ENCODE peak calls at places on chromosomes 1 and 21, in six cellular contexts. A, W, Y, T, O and I are unnamed samples.
A peak's percentile ranks its signal among the peaks of the same experiment; 100 is the strongest.

GRCh38 chr1:58927026-58927721 is 143.3 kb upstream of the JUN start:
- DNase-seq in A (no peak), W (no peak), Y (no peak), T (no peak), O (no peak), I (no peak)

GRCh38 chr1:57857809-57858208 is 433.9 kb upstream of the DAB1 start:
- DNase-seq in A (peak; percentile 4), W (no peak), Y (no peak), T (no peak), O (no peak), I (no peak)

GRCh38 chr1:112674986-112675727 is 698 bp downstream of the MOV10 start:
- DNase-seq in A (peak; percentile 16), W (peak; percentile 44), Y (peak; percentile 58), T (no peak), O (no peak), I (peak; percentile 65)

GRCh38 chr1:175192111-175192629 is 406 bp downstream of the KIAA0040 start:
- DNase-seq in A (no peak), W (peak; percentile 29), Y (no peak), T (peak; percentile 11), O (no peak), I (peak; percentile 11)

GRCh38 chr1:63969461-63969893 is 195.7 kb downstream of the ROR1 start:
- DNase-seq in A (peak; percentile 41), W (no peak), Y (no peak), T (no peak), O (no peak), I (no peak)

GRCh38 chr1:223011230-223011856 is 131.7 kb downstream of the TLR5 start:
- DNase-seq in A (no peak), W (no peak), Y (no peak), T (no peak), O (no peak), I (no peak)

GRCh38 chr21:10521091-10521598 is at the start of gene TPTE:
- DNase-seq in A (no peak), W (no peak), Y (no peak), T (no peak), O (no peak), I (no peak)

GRCh38 chr21:41927727-41928409 is 25.9 kb downstream of the C2CD2 start:
- DNase-seq in A (no peak), W (no peak), Y (no peak), T (no peak), O (no peak), I (peak; percentile 76)

GRCh38 chr1:147545133-147545532 is 3.8 kb downstream of the BCL9 start:
- DNase-seq in A (peak; percentile 76), W (peak; percentile 65), Y (no peak), T (no peak), O (peak; percentile 24), I (peak; percentile 54)

GRCh38 chr1:208219659-208220282 is 24.4 kb downstream of the PLXNA2 start:
- DNase-seq in A (peak; percentile 87), W (no peak), Y (no peak), T (no peak), O (peak; percentile 60), I (peak; percentile 86)

GRCh38 chr1:31739281-31739853 is 24.8 kb downstream of the ADGRB2 start:
- DNase-seq in A (no peak), W (no peak), Y (no peak), T (no peak), O (no peak), I (peak; percentile 68)

GRCh38 chr1:153866045-153866850 is 56.5 kb downstream of the GATAD2B start:
- DNase-seq in A (peak; percentile 72), W (no peak), Y (no peak), T (no peak), O (peak; percentile 10), I (no peak)

GRCh38 chr1:201327687-201328240 is 44.5 kb downstream of the PKP1 start:
- DNase-seq in A (no peak), W (no peak), Y (no peak), T (no peak), O (no peak), I (no peak)

GRCh38 chr21:44726803-44727202 is 15.4 kb upstream of the TSPEAR start:
- DNase-seq in A (no peak), W (no peak), Y (no peak), T (no peak), O (no peak), I (no peak)

GRCh38 chr1:55623339-55623738 is 408.2 kb upstream of the USP24 start:
- DNase-seq in A (no peak), W (no peak), Y (no peak), T (no peak), O (no peak), I (no peak)

GRCh38 chr1:231856894-231857293 is 230.3 kb downstream of the DISC1 start:
- DNase-seq in A (no peak), W (no peak), Y (no peak), T (no peak), O (no peak), I (no peak)

GRCh38 chr1:2547210-2548067 is 8.7 kb upstream of the TNFRSF14 start:
- DNase-seq in A (no peak), W (peak; percentile 55), Y (no peak), T (no peak), O (no peak), I (peak; percentile 59)

GRCh38 chr1:15005116-15005515 is 148.4 kb upstream of the TMEM51 start:
- DNase-seq in A (no peak), W (no peak), Y (no peak), T (peak; percentile 33), O (no peak), I (no peak)

GRCh38 chr1:185719021-185719420 is 15.2 kb upstream of the HMCN1 start:
- DNase-seq in A (peak; percentile 85), W (no peak), Y (no peak), T (no peak), O (peak; percentile 93), I (no peak)

GRCh38 chr1:170790175-170790574 is 126.2 kb downstream of the PRRX1 start:
- DNase-seq in A (no peak), W (no peak), Y (no peak), T (no peak), O (no peak), I (no peak)

GRCh38 chr1:94416901-94417701 is 1.1 kb upstream of the ABCD3 start:
- DNase-seq in A (peak; percentile 91), W (no peak), Y (no peak), T (peak; percentile 28), O (peak; percentile 68), I (peak; percentile 40)

GRCh38 chr1:3573499-3573898 is 37.8 kb downstream of the MEGF6 start:
- DNase-seq in A (no peak), W (no peak), Y (no peak), T (no peak), O (no peak), I (no peak)

GRCh38 chr1:175865041-175865766 is 121.8 kb upstream of the TNR start:
- DNase-seq in A (no peak), W (no peak), Y (no peak), T (peak; percentile 64), O (no peak), I (no peak)

GRCh38 chr21:28893687-28894086 is 99.0 kb downstream of the LTN1 start:
- DNase-seq in A (no peak), W (no peak), Y (no peak), T (no peak), O (no peak), I (no peak)

GRCh38 chr1:119947468-119947867 is 51.2 kb upstream of the ADAM30 start:
- DNase-seq in A (peak; percentile 89), W (no peak), Y (no peak), T (no peak), O (peak; percentile 37), I (no peak)

GRCh38 chr1:54421101-54421504 is 14.9 kb upstream of the SSBP3 start:
- DNase-seq in A (no peak), W (no peak), Y (no peak), T (no peak), O (no peak), I (no peak)

GRCh38 chr1:196418772-196419171 is 189.5 kb downstream of the KCNT2 start:
- DNase-seq in A (no peak), W (no peak), Y (no peak), T (no peak), O (no peak), I (no peak)

GRCh38 chr1:184299076-184299790 is 87.6 kb upstream of the C1orf21 start:
- DNase-seq in A (peak; percentile 92), W (no peak), Y (no peak), T (no peak), O (peak; percentile 87), I (no peak)

GRCh38 chr1:64984737-64985136 is 18.4 kb upstream of the JAK1 start:
- DNase-seq in A (no peak), W (no peak), Y (no peak), T (no peak), O (no peak), I (no peak)

GRCh38 chr1:170481000-170481399 is 51.0 kb upstream of the GORAB start:
- DNase-seq in A (no peak), W (no peak), Y (no peak), T (no peak), O (no peak), I (no peak)

GRCh38 chr1:175890958-175891357 is 147.6 kb upstream of the TNR start:
- DNase-seq in A (no peak), W (no peak), Y (no peak), T (no peak), O (no peak), I (no peak)